ENCODE peak calls at places on chromosomes 3 and 15, in five cellular contexts. D, N, M, E and O are unnamed samples. For H3K4me1, the result is how much of the 10 kb centered on the place peaks cover.

GRCh38 chr3:187522293-187522692 is 147.9 kb downstream of the SST start:
- DNase-seq in D (no peak), N (no peak), M (no peak), E (no peak), O (no peak)

GRCh38 chr3:171190668-171191067 is 164.1 kb upstream of the SLC2A2 start:
- DNase-seq in D (no peak), N (no peak), M (no peak), E (no peak), O (no peak)

GRCh38 chr15:41899854-41900442 is 6.1 kb upstream of the SPTBN5 start:
- DNase-seq in D (no peak), N (no peak), M (no peak), E (no peak), O (no peak)

GRCh38 chr3:171028025-171028778 is 1.7 kb upstream of the SLC2A2 start:
- DNase-seq in D (no peak), N (peak), M (peak), E (peak), O (peak)

GRCh38 chr3:24368605-24369004 is 126.0 kb downstream of the THRB start:
- DNase-seq in D (no peak), N (no peak), M (no peak), E (no peak), O (no peak)

GRCh38 chr15:66866651-66867050 is 164.6 kb downstream of the SMAD6 start:
- DNase-seq in D (peak), N (no peak), M (no peak), E (no peak), O (no peak)

GRCh38 chr15:37199546-37199945 is 99.2 kb upstream of the MEIS2 start:
- DNase-seq in D (no peak), N (no peak), M (no peak), E (no peak), O (no peak)

GRCh38 chr3:127588675-127589577 is 1.6 kb downstream of the TPRA1 start:
- DNase-seq in D (peak), N (no peak), M (peak), E (no peak), O (no peak)

GRCh38 chr3:129594907-129595390 is 11.5 kb downstream of the PLXND1 start:
- DNase-seq in D (no peak), N (no peak), M (peak), E (no peak), O (no peak)
- H3K4me1 ChIP-seq in D (half or more), N (under half), M (half or more), E (half or more), O (half or more)

DNA sequence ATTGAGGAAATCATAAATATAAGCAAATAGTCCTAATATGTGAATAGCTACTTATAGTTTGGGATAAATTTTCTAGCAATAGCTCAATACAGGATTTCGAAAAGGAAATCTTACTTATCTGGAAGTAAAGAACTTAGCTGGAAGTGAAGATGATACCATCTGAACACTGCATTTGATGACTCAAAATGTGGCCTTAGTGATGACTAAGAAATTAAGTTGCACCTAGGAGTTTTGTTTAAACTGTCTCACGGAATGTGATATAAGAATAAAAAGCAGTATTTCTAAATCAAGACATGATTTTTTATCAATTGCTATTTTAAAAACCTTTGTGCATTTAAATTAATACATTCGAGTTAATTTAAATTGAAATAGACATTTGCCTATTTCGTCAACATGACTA is 91.2 kb downstream of the EOMES start:
- DNase-seq in D (no peak), N (no peak), M (no peak), E (no peak), O (no peak)
- H3K4me1 ChIP-seq in D (under half), N (under half), M (under half), E (under half), O (under half)

GRCh38 chr15:63200464-63201242 is 11.2 kb downstream of the RAB8B start:
- DNase-seq in D (no peak), N (no peak), M (no peak), E (no peak), O (no peak)

GRCh38 chr15:63197626-63198025 is 8.2 kb downstream of the RAB8B start:
- DNase-seq in D (no peak), N (no peak), M (no peak), E (no peak), O (no peak)

GRCh38 chr15:63196846-63197245 is 7.4 kb downstream of the RAB8B start:
- DNase-seq in D (no peak), N (no peak), M (no peak), E (no peak), O (no peak)

GRCh38 chr15:63198752-63199250 is 9.4 kb downstream of the RAB8B start:
- DNase-seq in D (no peak), N (no peak), M (no peak), E (no peak), O (no peak)

DNA sequence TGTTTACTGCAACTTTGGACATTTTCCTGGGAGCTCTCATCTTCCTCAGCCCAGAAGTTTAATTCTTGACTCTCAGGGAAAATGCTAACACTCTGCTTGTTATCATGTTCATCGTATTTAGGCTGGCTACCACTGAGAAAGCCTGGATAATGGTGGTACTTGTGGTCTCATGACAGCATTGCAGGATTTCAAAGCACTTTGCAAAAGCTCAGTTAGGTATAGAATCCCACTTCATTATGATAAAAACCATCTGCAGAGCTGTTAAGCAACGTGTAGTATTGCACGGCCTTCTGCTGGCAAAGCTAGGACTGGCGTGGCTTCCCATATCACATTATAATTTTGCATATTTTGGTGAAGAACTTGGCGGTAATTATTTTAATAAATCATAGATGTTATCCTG is 8.9 kb downstream of the RAB8B start:
- DNase-seq in D (no peak), N (no peak), M (no peak), E (no peak), O (no peak)
- H3K4me1 ChIP-seq in D (half or more), N (under half), M (under half), E (half or more), O (under half)

GRCh38 chr3:8554725-8555621 is 53.4 kb downstream of the LMCD1 start:
- DNase-seq in D (peak), N (peak), M (no peak), E (peak), O (peak)
- H3K4me1 ChIP-seq in D (under half), N (under half), M (under half), E (half or more), O (under half)

GRCh38 chr15:99706557-99707303 is 26.5 kb downstream of the LYSMD4 start:
- DNase-seq in D (no peak), N (no peak), M (no peak), E (no peak), O (no peak)
- H3K4me1 ChIP-seq in D (under half), N (under half), M (under half), E (half or more), O (under half)

DNA sequence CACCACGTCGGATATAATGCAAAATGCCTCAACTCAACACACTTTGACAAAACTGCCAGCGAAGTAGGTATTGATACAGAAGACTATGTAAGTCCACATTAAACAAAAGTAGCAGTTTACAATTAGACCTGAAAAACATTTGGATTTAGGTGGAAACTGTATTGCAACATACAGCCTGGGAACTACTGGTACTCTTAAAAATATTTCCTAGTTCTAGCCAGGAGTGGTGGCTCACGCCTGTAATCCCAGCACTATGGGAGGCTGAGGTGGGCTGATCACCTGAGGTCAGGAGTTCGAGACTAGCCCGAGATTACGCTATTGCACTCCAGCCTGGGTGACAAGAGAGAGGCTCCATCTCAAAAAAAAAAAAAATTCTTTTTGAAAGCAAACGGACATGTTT is 246.2 kb downstream of the ZBTB20 start:
- DNase-seq in D (no peak), N (no peak), M (no peak), E (no peak), O (no peak)
- H3K4me1 ChIP-seq in D (under half), N (under half), M (under half), E (half or more), O (under half)

DNA sequence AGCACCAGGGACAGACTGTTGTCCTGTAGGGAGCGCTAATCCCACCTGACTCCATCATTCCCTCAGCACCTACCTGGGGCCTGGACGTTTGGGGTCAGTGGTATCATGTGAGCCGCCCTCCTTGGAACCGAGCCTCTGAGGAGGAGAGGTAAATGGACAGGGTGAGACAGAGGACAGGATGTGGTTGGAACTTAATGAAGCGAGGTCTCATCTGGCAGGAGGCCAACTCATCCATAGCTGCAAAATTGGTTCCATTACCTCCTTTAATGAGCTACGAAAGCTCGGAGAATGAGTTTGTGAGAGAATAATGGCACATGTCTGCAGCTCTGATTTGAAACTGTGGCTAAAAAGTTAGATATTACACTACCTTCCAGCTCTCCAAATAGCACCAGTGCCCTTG is 14.0 kb downstream of the MAPKAPK3 start:
- DNase-seq in D (no peak), N (no peak), M (no peak), E (no peak), O (no peak)
- H3K4me1 ChIP-seq in D (under half), N (under half), M (under half), E (half or more), O (under half)